ENCODE peak calls at places on chromosomes 16 and 17, in nine cellular contexts. R is neuronal stem cell; M is A549; K is dorsolateral prefrontal cortex; V is neural crest cell; A is HFFc6; S is esophagus squamous epithelium; E is SK-N-DZ; P is stimulated activated CD8-positive, alpha-beta memory T cell treated with anti-CD3 and anti-CD28 coated beads, Interleukin-7, amount 100 ng/mL, for 1 hour. C is an unnamed sample.
A peak's percentile ranks its signal among the peaks of the same experiment; 100 is the strongest.

GRCh38 chr17:32943647-32944191 is 15.8 kb downstream of the TMEM98 start:
- DNase-seq in R (no peak), M (no peak), K (no peak), V (no peak), A (peak; percentile 72), S (no peak), E (no peak), P (no peak), C (no peak)

GRCh38 chr17:40598928-40599627 is 33.8 kb upstream of the CCR7 start:
- DNase-seq in R (no peak), M (no peak), K (no peak), V (no peak), A (no peak), S (no peak), E (no peak), P (no peak), C (no peak)

GRCh38 chr16:56411123-56411522 is 14.2 kb downstream of the AMFR start:
- DNase-seq in R (no peak), M (no peak), K (no peak), V (no peak), A (no peak), S (no peak), E (no peak), P (no peak), C (no peak)

GRCh38 chr17:43382776-43383175 is 16.0 kb upstream of the ARL4D start:
- DNase-seq in R (no peak), M (no peak), K (no peak), V (no peak), A (no peak), S (no peak), E (no peak), P (no peak), C (no peak)

GRCh38 chr17:69967910-69968411 is 107.1 kb upstream of the KCNJ16 start:
- DNase-seq in R (no peak), M (no peak), K (no peak), V (no peak), A (peak; percentile 92), S (no peak), E (no peak), P (no peak), C (no peak)

GRCh38 chr16:81904320-81904719 is 107.0 kb downstream of the SDR42E1 start:
- DNase-seq in R (no peak), M (no peak), K (no peak), V (no peak), A (no peak), S (no peak), E (no peak), P (no peak), C (no peak)

GRCh38 chr17:17605747-17606083 is 14.2 kb upstream of the PEMT start:
- DNase-seq in R (no peak), M (no peak), K (no peak), V (no peak), A (peak; percentile 82), S (no peak), E (no peak), P (no peak), C (no peak)

GRCh38 chr16:19697756-19698318 is 20.2 kb downstream of the KNOP1 start:
- DNase-seq in R (no peak), M (peak; percentile 28), K (no peak), V (no peak), A (no peak), S (no peak), E (no peak), P (no peak), C (no peak)

GRCh38 chr17:57902800-57903759 is 52.1 kb downstream of the CUEDC1 start:
- DNase-seq in R (no peak), M (peak; percentile 95), K (peak; percentile 50), V (no peak), A (peak; percentile 80), S (peak; percentile 39), E (no peak), P (no peak), C (peak; percentile 92)

GRCh38 chr17:72502111-72502939 is 381.5 kb downstream of the SOX9 start:
- DNase-seq in R (no peak), M (peak; percentile 62), K (no peak), V (no peak), A (no peak), S (no peak), E (no peak), P (no peak), C (no peak)

GRCh38 chr17:50363217-50364060 is 9.5 kb downstream of the MRPL27 start:
- DNase-seq in R (peak; percentile 90), M (no peak), K (no peak), V (peak; percentile 65), A (peak; percentile 48), S (no peak), E (peak; percentile 50), P (no peak), C (no peak)

GRCh38 chr16:64738321-64738960 is 383.4 kb downstream of the CDH11 start:
- DNase-seq in R (no peak), M (no peak), K (no peak), V (no peak), A (peak; percentile 46), S (no peak), E (no peak), P (no peak), C (no peak)

GRCh38 chr16:11914759-11915643 is 755 bp downstream of the GSPT1 start:
- DNase-seq in R (no peak), M (peak; percentile 34), K (peak; percentile 28), V (peak; percentile 8), A (peak; percentile 20), S (no peak), E (no peak), P (no peak), C (no peak)

C was measured in HCT116.